ENCODE peak calls at places on chromosomes 7 and 10, in seven cellular contexts. D is spleen, S is adrenal gland, X is lower lobe of right lung, E is HCT116, J is GM23338, C is mammary epithelial cell. N is an unnamed sample.

GRCh38 chr7:34158754-34159153 is 253.4 kb downstream of the BMPER start:
- DNase-seq in D (no peak), S (no peak), X (no peak), E (no peak), J (peak; percentile 57), C (no peak), N (peak; percentile 43)

GRCh38 chr7:86313842-86314241 is 329.9 kb upstream of the GRM3 start:
- DNase-seq in D (no peak), S (no peak), X (no peak), E (no peak), J (peak; percentile 36), C (no peak), N (no peak)

GRCh38 chr10:78041170-78042057 is 7.8 kb downstream of the RPS24 start:
- DNase-seq in D (no peak), S (no peak), X (no peak), E (no peak), J (no peak), C (no peak), N (no peak)

GRCh38 chr7:113086431-113086888 is at the start of gene GPR85:
- DNase-seq in D (peak; percentile 82), S (peak; percentile 32), X (peak; percentile 68), E (no peak), J (peak; percentile 86), C (peak; percentile 28), N (peak; percentile 80)

GRCh38 chr7:71626206-71626605 is 494.3 kb downstream of the GALNT17 start:
- DNase-seq in D (no peak), S (no peak), X (no peak), E (no peak), J (no peak), C (no peak), N (no peak)

GRCh38 chr10:97228130-97228774 is 42.5 kb upstream of the SLIT1 start:
- DNase-seq in D (no peak), S (no peak), X (no peak), E (no peak), J (no peak), C (no peak), N (no peak)

GRCh38 chr7:16094651-16095050 is 326.7 kb downstream of the CRPPA start:
- DNase-seq in D (no peak), S (no peak), X (no peak), E (no peak), J (no peak), C (no peak), N (no peak)

GRCh38 chr7:142338633-142339501 is 81.0 kb upstream of the PRSS58 start:
- DNase-seq in D (no peak), S (no peak), X (no peak), E (peak; percentile 48), J (peak; percentile 86), C (no peak), N (peak; percentile 67)

GRCh38 chr10:5071411-5072198 is 22.6 kb upstream of the AKR1C3 start:
- DNase-seq in D (no peak), S (peak; percentile 86), X (no peak), E (no peak), J (peak; percentile 33), C (peak; percentile 82), N (no peak)

GRCh38 chr7:106775552-106775936 is 89.5 kb upstream of the PIK3CG start:
- DNase-seq in D (no peak), S (no peak), X (no peak), E (peak; percentile 97), J (no peak), C (peak; percentile 87), N (no peak)

GRCh38 chr10:14334771-14335170 is 4.0 kb upstream of the FRMD4A start:
- DNase-seq in D (no peak), S (no peak), X (no peak), E (no peak), J (no peak), C (no peak), N (no peak)

GRCh38 chr7:121634356-121634755 is 238.2 kb upstream of the FAM3C start:
- DNase-seq in D (no peak), S (no peak), X (no peak), E (no peak), J (no peak), C (peak; percentile 4), N (no peak)

GRCh38 chr10:114310346-114310745 is 71.3 kb downstream of the VWA2 start:
- DNase-seq in D (peak; percentile 43), S (no peak), X (no peak), E (no peak), J (no peak), C (no peak), N (no peak)

GRCh38 chr10:88974446-88975376 is 15.9 kb upstream of the FAS start:
- DNase-seq in D (no peak), S (no peak), X (no peak), E (no peak), J (no peak), C (peak; percentile 31), N (no peak)

GRCh38 chr10:110137142-110137545 is 70.3 kb upstream of the MXI1 start:
- DNase-seq in D (no peak), S (no peak), X (no peak), E (peak; percentile 55), J (peak; percentile 87), C (peak; percentile 61), N (peak; percentile 54)

GRCh38 chr10:91339729-91340128 is 70.4 kb upstream of the HECTD2 start:
- DNase-seq in D (no peak), S (no peak), X (no peak), E (no peak), J (no peak), C (no peak), N (no peak)

GRCh38 chr7:132575336-132575986 is 809 bp downstream of the PLXNA4 start:
- DNase-seq in D (no peak), S (peak; percentile 22), X (no peak), E (no peak), J (peak; percentile 68), C (no peak), N (peak; percentile 78)

GRCh38 chr10:5355762-5356478 is 8.8 kb upstream of the UCN3 start:
- DNase-seq in D (no peak), S (no peak), X (no peak), E (no peak), J (no peak), C (no peak), N (no peak)

GRCh38 chr10:103470755-103471653 is 8.0 kb downstream of the CALHM3 start:
- DNase-seq in D (peak; percentile 90), S (no peak), X (peak; percentile 66), E (no peak), J (no peak), C (no peak), N (peak; percentile 64)
- H3K4me3 ChIP-seq in D (no peak overlapping the region), S (no peak overlapping the region), X (no peak overlapping the region), E (no peak overlapping the region), J (no peak overlapping the region), C (no peak overlapping the region), N (no peak overlapping the region)

GRCh38 chr10:132178046-132178445 is 8.7 kb upstream of the DPYSL4 start:
- DNase-seq in D (peak; percentile 39), S (no peak), X (no peak), E (no peak), J (no peak), C (no peak), N (no peak)

GRCh38 chr10:132176647-132177046 is 10.1 kb upstream of the DPYSL4 start:
- DNase-seq in D (peak; percentile 18), S (no peak), X (no peak), E (no peak), J (no peak), C (no peak), N (no peak)

GRCh38 chr10:132179551-132180392 is 7.0 kb upstream of the DPYSL4 start:
- DNase-seq in D (peak; percentile 50), S (no peak), X (no peak), E (no peak), J (no peak), C (no peak), N (no peak)

GRCh38 chr10:132180736-132181135 is 6.0 kb upstream of the DPYSL4 start:
- DNase-seq in D (no peak), S (no peak), X (no peak), E (no peak), J (no peak), C (no peak), N (no peak)

GRCh38 chr10:132178885-132179545 is 7.7 kb upstream of the DPYSL4 start:
- DNase-seq in D (peak; percentile 52), S (no peak), X (no peak), E (no peak), J (no peak), C (no peak), N (no peak)
- H3K27me3 ChIP-seq in D (peaks cover 7% of the 10 kb centered on the region), S (no peaks in the 10 kb centered on the region), X (peaks cover 48% of the 10 kb centered on the region), E (peaks cover 10% of the 10 kb centered on the region), J (no peaks in the 10 kb centered on the region), C (no peaks in the 10 kb centered on the region), N (peaks cover 6% of the 10 kb centered on the region)

GRCh38 chr7:66221442-66221841 is 16.3 kb downstream of the TPST1 start:
- DNase-seq in D (no peak), S (no peak), X (no peak), E (no peak), J (no peak), C (no peak), N (no peak)
- H3K36me3 ChIP-seq in D (no peaks in the 10 kb centered on the region), S (no peaks in the 10 kb centered on the region), X (no peaks in the 10 kb centered on the region), E (no peaks in the 10 kb centered on the region), J (no peaks in the 10 kb centered on the region), C (no peaks in the 10 kb centered on the region), N (no peaks in the 10 kb centered on the region)

DNA sequence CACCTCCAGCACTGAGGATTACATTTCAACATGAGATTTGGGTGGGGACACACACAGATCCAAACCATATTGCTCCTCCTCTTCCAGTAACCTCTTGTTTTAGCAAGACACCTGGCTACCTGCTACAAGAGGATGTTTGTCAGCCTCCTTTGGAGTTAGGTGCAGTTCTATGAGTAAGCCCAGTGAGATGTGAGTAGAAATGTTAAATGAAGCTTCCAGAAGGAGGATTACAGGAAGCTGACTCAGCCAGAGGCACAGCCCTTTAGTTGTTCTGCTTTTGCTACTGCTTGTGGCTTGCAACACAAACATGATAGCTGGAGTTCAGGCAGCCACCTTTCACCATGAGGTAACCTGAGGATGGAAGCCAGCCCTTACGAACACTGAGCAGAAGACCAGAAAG is 382.7 kb upstream of the RNF32 start:
- DNase-seq in D (no peak), S (no peak), X (no peak), E (no peak), J (no peak), C (no peak), N (no peak)
- H3K4me3 ChIP-seq in D (no peak overlapping the region), S (no peak overlapping the region), X (no peak overlapping the region), E (no peak overlapping the region), J (no peak overlapping the region), C (no peak overlapping the region), N (no peak overlapping the region)